ENCODE peak calls at places on chromosomes 13 and 19, in six cellular contexts. K is neuronal stem cell, I is IMR-90, R is trophoblast cell, B is H1, D is H9. N is an unnamed sample.

GRCh38 chr13:107834717-107835116 is 380.6 kb downstream of the LIG4 start:
- DNase-seq in K (no peak), I (peak; percentile 31), R (no peak), B (no peak), D (no peak), N (peak; percentile 28)

GRCh38 chr13:33281951-33282595 is 3.5 kb downstream of the STARD13 start:
- DNase-seq in K (no peak), I (peak; percentile 92), R (no peak), B (no peak), D (no peak), N (peak; percentile 78)

GRCh38 chr13:75415720-75416119 is 66.2 kb downstream of the TBC1D4 start:
- DNase-seq in K (no peak), I (peak; percentile 89), R (peak; percentile 36), B (no peak), D (no peak), N (peak; percentile 76)

GRCh38 chr19:2056810-2057192 is 5.8 kb upstream of the MKNK2 start:
- DNase-seq in K (no peak), I (no peak), R (no peak), B (no peak), D (peak; percentile 26), N (no peak)

GRCh38 chr19:10333758-10334339 is 520 bp upstream of the RAVER1 start:
- DNase-seq in K (no peak), I (no peak), R (peak; percentile 22), B (no peak), D (no peak), N (no peak)

GRCh38 chr13:35855531-35856019 is 275.6 kb downstream of the DCLK1 start:
- DNase-seq in K (peak; percentile 8), I (no peak), R (peak; percentile 78), B (peak; percentile 89), D (peak; percentile 97), N (no peak)

GRCh38 chr19:5451494-5451893 is 3.7 kb upstream of the ZNRF4 start:
- DNase-seq in K (no peak), I (no peak), R (no peak), B (no peak), D (no peak), N (no peak)

GRCh38 chr13:40064723-40065122 is 409.3 kb downstream of the COG6 start:
- DNase-seq in K (no peak), I (peak; percentile 1), R (peak; percentile 21), B (no peak), D (no peak), N (peak; percentile 67)

GRCh38 chr13:92827503-92827902 is 399.1 kb upstream of the GPC6 start:
- DNase-seq in K (no peak), I (no peak), R (no peak), B (no peak), D (no peak), N (no peak)

GRCh38 chr13:41762796-41763195 is 198.1 kb downstream of the VWA8 start:
- DNase-seq in K (no peak), I (no peak), R (no peak), B (no peak), D (no peak), N (no peak)

GRCh38 chr13:111852701-111853100 is 214.2 kb upstream of the SOX1 start:
- DNase-seq in K (no peak), I (no peak), R (no peak), B (no peak), D (no peak), N (no peak)

GRCh38 chr13:111204438-111205177 is 89.5 kb downstream of the ARHGEF7 start:
- DNase-seq in K (no peak), I (peak; percentile 84), R (peak; percentile 77), B (no peak), D (peak; percentile 64), N (peak; percentile 81)

GRCh38 chr19:32349724-32350475 is 4.5 kb downstream of the ZNF507 start:
- DNase-seq in K (no peak), I (peak; percentile 47), R (no peak), B (no peak), D (no peak), N (no peak)

GRCh38 chr19:41912899-41913475 is 15.3 kb downstream of the ERFL start:
- DNase-seq in K (no peak), I (no peak), R (no peak), B (no peak), D (no peak), N (no peak)

GRCh38 chr19:41910992-41911888 is 17.0 kb downstream of the ERFL start:
- DNase-seq in K (no peak), I (no peak), R (no peak), B (no peak), D (no peak), N (no peak)

GRCh38 chr19:41910240-41910991 is 17.8 kb downstream of the ERFL start:
- DNase-seq in K (no peak), I (no peak), R (no peak), B (no peak), D (no peak), N (no peak)

GRCh38 chr19:41913476-41914190 is 14.6 kb downstream of the ERFL start:
- DNase-seq in K (no peak), I (no peak), R (no peak), B (no peak), D (no peak), N (no peak)

GRCh38 chr19:41911889-41912731 is 16.1 kb downstream of the ERFL start:
- DNase-seq in K (no peak), I (no peak), R (no peak), B (no peak), D (no peak), N (no peak)
- H3K9ac ChIP-seq in K (peak overlapping the region; percentile 67), I (no peak overlapping the region), R (no peak overlapping the region), B (no peak overlapping the region), D (no peak overlapping the region), N (no peak overlapping the region)

GRCh38 chr19:51706885-51707284 is 13.8 kb downstream of the SPACA6 start:
- DNase-seq in K (no peak), I (no peak), R (no peak), B (no peak), D (no peak), N (no peak)

GRCh38 chr19:51702754-51703654 is 9.9 kb downstream of the SPACA6 start:
- DNase-seq in K (no peak), I (no peak), R (peak; percentile 72), B (peak; percentile 56), D (peak; percentile 91), N (peak; percentile 28)

GRCh38 chr19:51706296-51706695 is 13.2 kb downstream of the SPACA6 start:
- DNase-seq in K (no peak), I (no peak), R (peak; percentile 71), B (no peak), D (no peak), N (no peak)

GRCh38 chr19:51703655-51704515 is 10.8 kb downstream of the SPACA6 start:
- DNase-seq in K (peak; percentile 92), I (peak; percentile 89), R (peak; percentile 93), B (peak; percentile 75), D (peak; percentile 96), N (peak; percentile 95)

DNA sequence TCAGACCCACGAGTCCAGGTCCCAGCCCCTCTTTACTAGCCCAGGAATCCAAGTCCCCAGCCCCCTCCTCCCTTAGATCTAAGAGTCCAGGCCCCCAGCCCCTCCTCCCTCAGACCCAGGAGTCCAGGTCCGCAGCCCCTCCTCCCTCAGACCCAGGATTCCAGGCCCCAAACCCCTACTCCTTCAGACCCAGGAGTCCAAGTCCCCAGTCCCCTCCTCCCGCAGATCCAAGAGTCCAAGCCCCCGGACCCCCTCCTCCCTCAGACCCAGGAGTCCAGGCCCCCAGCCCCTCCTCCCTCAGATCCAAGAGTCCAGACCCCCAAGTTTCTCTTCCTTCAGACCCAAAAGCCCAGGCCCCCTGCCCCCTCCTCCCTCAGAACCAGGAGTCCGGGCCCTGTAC is 11.5 kb downstream of the SPACA6 start:
- DNase-seq in K (no peak), I (no peak), R (no peak), B (no peak), D (no peak), N (no peak)
- H3K4ac ChIP-seq in K (no peak overlapping the region), I (peak overlapping the region; percentile 91), R (no peak overlapping the region), B (no peak overlapping the region), D (no peak overlapping the region), N (peak overlapping the region; percentile 65)

GRCh38 chr19:53037101-53038097 is 7.1 kb upstream of the ERVV-2 start:
- DNase-seq in K (no peak), I (peak; percentile 41), R (peak; percentile 83), B (no peak), D (peak; percentile 58), N (no peak)
- H3K9ac ChIP-seq in K (peak overlapping the region; percentile 63), I (peak overlapping the region; percentile 68), R (no peak overlapping the region), B (no peak overlapping the region), D (no peak overlapping the region), N (peak overlapping the region; percentile 94)

DNA sequence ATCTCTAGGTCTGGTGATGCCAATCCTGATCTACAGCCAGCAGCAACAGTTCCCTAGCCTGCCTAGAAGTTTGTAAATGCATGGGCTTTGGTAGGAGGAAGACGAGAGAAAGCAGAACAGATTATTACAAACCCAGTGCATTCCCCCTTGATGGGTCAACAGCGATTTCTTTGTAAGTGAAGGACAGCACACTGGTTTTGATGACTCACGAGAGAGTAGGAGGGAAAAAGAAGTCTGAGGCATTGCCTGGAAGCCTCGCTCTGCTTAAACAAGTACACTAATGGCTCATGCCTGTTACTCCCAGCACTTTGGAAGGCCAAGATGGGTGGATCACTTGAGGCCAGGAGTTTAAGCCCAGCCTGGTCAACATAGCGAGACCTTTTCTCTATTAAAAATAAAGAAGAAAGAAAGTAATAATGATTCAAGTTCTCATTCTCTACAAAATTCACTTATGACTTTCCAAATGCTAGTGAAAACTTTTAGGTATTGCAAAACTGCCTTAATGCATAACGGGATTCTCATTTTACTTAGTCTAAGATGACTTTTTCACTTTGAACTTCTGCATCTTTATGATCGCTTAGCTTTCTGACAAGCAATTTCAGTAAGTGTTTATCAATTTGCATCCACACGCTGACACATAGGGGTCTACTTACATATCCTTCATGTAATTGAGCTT is 47.7 kb upstream of the USPL1 start:
- DNase-seq in K (no peak), I (peak; percentile 99), R (peak; percentile 68), B (peak; percentile 36), D (peak; percentile 37), N (peak; percentile 96)
- H3K4ac ChIP-seq in K (no peak overlapping the region), I (no peak overlapping the region), R (no peak overlapping the region), B (no peak overlapping the region), D (no peak overlapping the region), N (no peak overlapping the region)

GRCh38 chr13:113848431-113849260 is 15.2 kb downstream of the GAS6 start:
- DNase-seq in K (no peak), I (no peak), R (no peak), B (no peak), D (peak; percentile 52), N (no peak)

GRCh38 chr13:113850722-113851479 is 13.0 kb downstream of the GAS6 start:
- DNase-seq in K (no peak), I (no peak), R (no peak), B (no peak), D (no peak), N (no peak)

GRCh38 chr13:113849981-113850721 is 13.7 kb downstream of the GAS6 start:
- DNase-seq in K (no peak), I (no peak), R (no peak), B (no peak), D (no peak), N (no peak)

GRCh38 chr13:113848020-113848419 is 15.9 kb downstream of the GAS6 start:
- DNase-seq in K (no peak), I (no peak), R (no peak), B (no peak), D (peak; percentile 17), N (no peak)

DNA sequence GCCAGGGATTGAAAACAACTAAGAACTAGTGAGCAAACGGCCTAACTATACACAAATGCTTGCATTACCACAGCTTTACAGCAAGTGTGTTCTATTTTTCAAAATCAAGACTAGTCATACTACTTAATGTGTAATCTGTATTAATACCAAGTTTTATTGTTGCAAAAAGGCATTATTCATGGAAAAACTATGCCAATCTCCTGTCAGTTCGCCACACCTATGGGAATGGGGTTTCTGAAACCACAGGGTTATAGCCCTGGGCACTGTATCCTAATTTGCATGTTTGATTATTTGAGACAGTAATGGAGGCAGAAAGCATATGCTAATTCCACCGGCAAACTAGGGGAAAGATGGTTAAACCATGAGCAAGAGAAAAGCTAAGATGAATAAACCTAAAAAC is 14.3 kb downstream of the GAS6 start:
- DNase-seq in K (no peak), I (no peak), R (no peak), B (no peak), D (no peak), N (no peak)
- H3K9ac ChIP-seq in K (no peak overlapping the region), I (no peak overlapping the region), R (no peak overlapping the region), B (no peak overlapping the region), D (no peak overlapping the region), N (no peak overlapping the region)

N was measured in mesenchymal stem cell.